ENCODE peak calls at places on chromosome 16, in four cellular contexts. M, V, E and D are unnamed samples.

GRCh38 chr16:70483426-70483825 is 29.0 kb downstream of the FCSK start:
- DNase-seq in M (no peak), V (no peak), E (no peak), D (no peak)

GRCh38 chr16:11687606-11688519 is 19.6 kb downstream of the SNN start:
- DNase-seq in M (no peak), V (no peak), E (no peak), D (no peak)

GRCh38 chr16:53234836-53235235 is 180.0 kb downstream of the CHD9 start:
- DNase-seq in M (no peak), V (no peak), E (no peak), D (no peak)

GRCh38 chr16:35752773-35753558 is 2293.6 kb downstream of the TP53TG3F start:
- DNase-seq in M (no peak), V (no peak), E (no peak), D (no peak)

GRCh38 chr16:24771132-24771778 is 41.8 kb downstream of the TNRC6A start:
- DNase-seq in M (no peak), V (no peak), E (no peak), D (no peak)

GRCh38 chr16:19135896-19136438 is 22.2 kb downstream of the ITPRIPL2 start:
- DNase-seq in M (peak), V (peak), E (no peak), D (no peak)

GRCh38 chr16:26220894-26221293 is 529.1 kb downstream of the HS3ST4 start:
- DNase-seq in M (no peak), V (no peak), E (no peak), D (no peak)

GRCh38 chr16:49931931-49932330 is 76.0 kb upstream of the ZNF423 start:
- DNase-seq in M (no peak), V (no peak), E (no peak), D (no peak)

GRCh38 chr16:11799509-11800384 is 2.7 kb upstream of the ZC3H7A start:
- DNase-seq in M (no peak), V (no peak), E (no peak), D (no peak)

GRCh38 chr16:50265260-50265659 is 1.1 kb upstream of the ADCY7 start:
- DNase-seq in M (peak), V (peak), E (no peak), D (peak)

GRCh38 chr16:89150090-89150835 is 21.3 kb upstream of the CDH15 start:
- DNase-seq in M (no peak), V (no peak), E (no peak), D (no peak)

GRCh38 chr16:80518436-80518835 is 22.4 kb upstream of the DYNLRB2 start:
- DNase-seq in M (no peak), V (no peak), E (no peak), D (no peak)

GRCh38 chr16:67594956-67595355 is 32.6 kb downstream of the CTCF start:
- DNase-seq in M (no peak), V (no peak), E (no peak), D (no peak)

GRCh38 chr16:50102046-50102756 is 36.4 kb downstream of the HEATR3 start:
- DNase-seq in M (no peak), V (no peak), E (no peak), D (no peak)

GRCh38 chr16:11580451-11581086 is 6.2 kb downstream of the LITAF start:
- DNase-seq in M (no peak), V (no peak), E (no peak), D (no peak)

GRCh38 chr16:48608452-48608851 is 1.5 kb downstream of the N4BP1 start:
- DNase-seq in M (no peak), V (no peak), E (no peak), D (no peak)

GRCh38 chr16:25478476-25478875 is 213.3 kb upstream of the HS3ST4 start:
- DNase-seq in M (no peak), V (no peak), E (no peak), D (no peak)

GRCh38 chr16:63230383-63230782 is 1194.1 kb upstream of the CDH8 start:
- DNase-seq in M (no peak), V (no peak), E (no peak), D (no peak)

GRCh38 chr16:61926766-61927165 is 109.5 kb downstream of the CDH8 start:
- DNase-seq in M (no peak), V (no peak), E (no peak), D (peak)

GRCh38 chr16:15988268-15989013 is 39.0 kb downstream of the ABCC1 start:
- DNase-seq in M (peak), V (no peak), E (no peak), D (no peak)

DNA sequence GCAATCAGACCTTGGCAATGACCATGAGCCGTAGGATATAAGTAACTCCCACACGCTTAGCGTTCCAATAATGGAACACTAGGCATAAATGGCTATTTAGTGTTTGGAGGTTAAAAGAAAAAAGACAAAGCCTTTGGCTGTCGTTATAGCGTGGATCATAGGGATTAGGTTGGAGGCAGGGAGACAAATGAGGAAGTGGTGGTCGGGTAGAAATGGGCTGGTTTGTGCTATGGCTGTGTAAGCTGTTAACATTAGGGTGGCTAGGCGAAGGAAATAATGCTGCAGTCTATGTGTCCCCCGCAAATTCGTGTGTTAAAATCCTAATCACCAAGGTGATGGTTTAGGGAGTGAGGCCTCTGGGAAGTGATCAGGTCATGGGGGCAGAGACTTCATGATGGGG is 120.4 kb upstream of the IRX6 start:
- DNase-seq in M (no peak), V (no peak), E (no peak), D (no peak)
- TF ChIP-seq PHF8 in M (no peak), V (no peak), E (no peak), D (no peak)

DNA sequence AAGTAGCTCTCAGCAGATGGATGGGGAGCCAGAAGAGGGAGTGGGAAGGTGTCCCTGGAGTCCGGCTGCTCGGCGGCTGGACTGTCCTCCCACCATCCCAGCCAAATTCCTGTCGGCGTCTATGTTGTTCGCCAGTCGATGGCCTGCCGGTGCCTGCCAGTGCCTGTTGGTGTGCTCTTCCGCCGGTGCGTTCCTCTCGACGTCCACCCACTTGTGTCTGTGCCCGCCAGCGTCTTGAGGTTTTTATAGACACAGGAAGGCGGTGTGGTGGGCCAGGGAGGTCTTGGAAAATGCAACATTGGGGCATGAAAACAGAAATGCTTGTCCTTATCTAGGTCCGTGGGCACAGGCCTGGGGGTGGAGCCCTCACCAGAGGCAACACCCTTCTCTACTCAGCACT is 167.8 kb downstream of the IRF8 start:
- DNase-seq in M (no peak), V (no peak), E (no peak), D (no peak)
- TF ChIP-seq PHF8 in M (no peak), V (no peak), E (no peak), D (no peak)

GRCh38 chr16:3171855-3172593 is 16.0 kb upstream of the OR1F1 start:
- DNase-seq in M (peak), V (peak), E (no peak), D (peak)
- TF ChIP-seq PHF8 in M (no peak), V (no peak), E (no peak), D (no peak)

DNA sequence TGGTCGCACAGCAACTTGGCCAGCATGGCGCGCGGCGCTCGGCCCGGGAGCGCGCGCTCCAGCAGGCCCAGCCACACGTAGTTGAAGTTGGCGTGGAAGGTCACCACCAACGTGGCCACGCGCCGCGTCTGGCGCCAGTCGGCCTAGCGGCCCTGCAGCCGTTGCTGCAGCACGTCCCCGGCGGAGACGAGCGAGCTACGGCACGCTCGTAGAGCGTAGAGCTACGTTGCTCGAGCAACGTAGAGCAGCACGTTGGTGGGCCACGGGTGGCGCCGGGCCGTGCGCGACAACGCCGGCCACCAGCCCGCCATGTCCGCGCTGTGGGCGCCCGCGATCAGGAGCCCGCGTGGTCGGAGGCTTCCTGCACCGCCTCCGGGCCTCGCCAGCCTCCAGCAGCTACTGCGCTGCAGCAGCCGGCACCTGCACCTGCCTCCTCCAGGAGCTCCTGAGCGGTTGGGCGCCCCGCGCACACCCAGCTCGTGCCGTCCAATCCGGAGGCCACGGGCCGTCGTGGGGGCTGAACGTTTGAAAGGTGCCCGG is 13.4 kb upstream of the SULT1A1 start:
- DNase-seq in M (no peak), V (peak), E (no peak), D (no peak)
- TF ChIP-seq PHF8 in M (no peak), V (no peak), E (no peak), D (no peak)

GRCh38 chr16:57803413-57803990 is 1.2 kb upstream of the KIFC3 start:
- DNase-seq in M (peak), V (no peak), E (no peak), D (no peak)
- TF ChIP-seq PHF8 in M (no peak), V (no peak), E (no peak), D (no peak)

GRCh38 chr16:4053663-4054479 is 62.4 kb downstream of the ADCY9 start:
- DNase-seq in M (no peak), V (peak), E (no peak), D (no peak)

GRCh38 chr16:4051591-4051990 is 64.7 kb downstream of the ADCY9 start:
- DNase-seq in M (no peak), V (no peak), E (no peak), D (no peak)

GRCh38 chr16:4055748-4056147 is 60.5 kb downstream of the ADCY9 start:
- DNase-seq in M (no peak), V (no peak), E (no peak), D (no peak)

GRCh38 chr16:4052096-4052495 is 64.1 kb downstream of the ADCY9 start:
- DNase-seq in M (no peak), V (no peak), E (no peak), D (no peak)

DNA sequence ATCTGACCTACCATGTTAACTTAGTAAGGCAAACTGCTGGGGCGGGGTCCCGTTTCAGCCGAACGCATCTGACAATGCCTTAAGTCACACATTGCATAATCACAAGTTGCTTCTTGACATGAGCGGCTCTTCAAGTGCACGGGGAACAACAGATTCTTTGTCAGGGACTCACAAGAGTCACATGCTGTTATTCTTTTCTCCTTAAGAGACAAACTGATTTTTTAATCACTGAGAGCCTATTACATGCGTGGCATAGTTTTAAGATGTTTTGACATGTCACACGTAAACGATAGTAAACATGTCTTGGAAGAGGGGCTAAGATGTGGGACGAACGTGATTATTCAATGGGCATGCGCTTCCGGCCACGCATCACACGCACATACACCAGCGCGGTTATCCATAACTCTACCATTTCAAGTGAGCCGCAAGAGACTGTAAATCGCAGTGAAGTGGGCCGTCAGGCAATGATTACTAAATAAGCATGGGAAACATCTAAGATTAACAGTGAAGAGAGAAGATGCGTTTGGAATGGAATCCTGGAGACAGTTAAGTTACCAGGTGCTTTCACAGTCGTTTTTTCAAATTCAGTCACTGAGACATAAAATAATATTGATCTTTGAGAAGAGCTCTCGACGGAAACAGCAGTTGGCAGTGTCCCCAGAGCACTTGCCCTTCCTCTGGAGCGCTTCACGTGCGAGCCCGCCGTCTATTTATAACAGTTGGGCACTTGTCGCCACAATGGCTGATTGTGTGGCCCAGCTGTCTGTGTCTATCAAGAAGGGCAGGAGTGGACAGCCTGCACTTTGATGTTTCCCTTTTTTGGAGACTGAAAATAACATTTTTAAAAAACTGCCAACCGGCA is 63.2 kb downstream of the ADCY9 start:
- DNase-seq in M (no peak), V (no peak), E (no peak), D (no peak)
- TF ChIP-seq PHF8 in M (no peak), V (no peak), E (no peak), D (no peak)

DNA sequence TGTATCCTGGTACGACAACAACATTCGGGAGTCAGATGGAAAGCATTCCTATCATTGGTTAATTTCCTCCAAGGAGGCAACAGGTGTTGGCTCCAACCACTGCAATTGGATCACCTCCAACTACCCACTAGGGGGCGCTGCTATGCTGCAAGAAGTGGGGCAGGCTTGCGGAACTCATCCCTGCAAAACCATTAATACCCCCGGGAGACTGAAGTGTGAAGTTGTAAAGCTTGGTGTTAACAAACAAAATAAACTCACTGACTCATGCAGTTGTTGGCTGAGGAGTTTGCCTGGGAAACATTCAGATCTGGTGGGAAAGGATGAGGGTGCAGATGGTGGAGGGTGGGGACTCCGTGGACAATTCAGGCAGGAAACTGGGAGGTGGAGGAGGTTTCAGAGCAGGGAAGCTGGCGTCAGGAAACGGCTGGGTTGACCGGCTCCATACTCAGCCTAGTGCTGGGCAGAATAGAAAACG is 84.9 kb downstream of the HS3ST2 start:
- DNase-seq in M (peak), V (peak), E (peak), D (peak)
- TF ChIP-seq PHF8 in M (no peak), V (no peak), E (no peak), D (no peak)

GRCh38 chr16:81712681-81713080 is 66.4 kb upstream of the PLCG2 start:
- DNase-seq in M (no peak), V (peak), E (no peak), D (no peak)

GRCh38 chr16:81713295-81713772 is 65.8 kb upstream of the PLCG2 start:
- DNase-seq in M (no peak), V (peak), E (no peak), D (no peak)

GRCh38 chr16:81710596-81710995 is 68.5 kb upstream of the PLCG2 start:
- DNase-seq in M (no peak), V (peak), E (no peak), D (no peak)

GRCh38 chr16:81713796-81714195 is 65.3 kb upstream of the PLCG2 start:
- DNase-seq in M (no peak), V (no peak), E (no peak), D (no peak)

DNA sequence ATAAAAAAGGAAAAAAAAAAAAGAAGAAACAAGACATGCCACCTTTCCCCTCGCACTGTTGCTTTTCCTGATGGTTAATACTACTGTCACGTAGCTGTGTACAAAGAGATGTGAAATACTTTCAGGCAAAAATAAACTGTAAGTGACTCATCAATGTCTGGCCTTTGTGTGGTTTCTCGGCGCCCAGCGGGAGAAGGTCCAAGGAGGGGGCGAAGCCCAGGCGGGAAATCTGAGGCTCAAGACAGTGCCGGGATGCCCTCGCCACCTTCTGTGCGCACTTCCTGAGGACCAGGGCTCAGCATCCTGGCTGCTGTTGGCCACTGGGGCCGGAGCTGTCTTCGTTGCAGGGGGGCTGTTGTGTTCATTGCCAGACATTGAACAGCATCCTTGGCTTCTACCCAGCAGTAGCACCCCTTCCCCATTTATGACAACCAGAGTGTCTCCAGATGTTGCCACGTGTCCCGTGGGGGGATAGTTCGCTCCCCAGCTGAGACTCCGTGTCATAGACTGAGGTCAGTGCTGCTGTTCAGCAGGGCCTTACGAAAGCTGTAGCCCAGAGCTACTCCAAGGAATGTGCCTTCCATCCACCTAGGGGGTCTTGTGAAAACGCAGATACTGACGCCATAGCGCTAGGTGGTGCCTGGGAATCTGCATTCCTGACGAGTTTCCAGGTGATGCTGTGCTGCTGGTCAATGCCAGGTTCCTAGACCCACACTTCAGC is 67.3 kb upstream of the PLCG2 start:
- DNase-seq in M (peak), V (peak), E (no peak), D (no peak)
- TF ChIP-seq PHF8 in M (no peak), V (no peak), E (no peak), D (no peak)

GRCh38 chr16:4345439-4346204 is 5.5 kb downstream of the PAM16 start:
- DNase-seq in M (no peak), V (no peak), E (no peak), D (peak)

GRCh38 chr16:4342866-4343744 is 8.0 kb downstream of the PAM16 start:
- DNase-seq in M (no peak), V (no peak), E (no peak), D (no peak)

GRCh38 chr16:4346205-4346781 is 4.8 kb downstream of the PAM16 start:
- DNase-seq in M (no peak), V (no peak), E (no peak), D (peak)

GRCh38 chr16:4347010-4347409 is 4.1 kb downstream of the PAM16 start:
- DNase-seq in M (no peak), V (no peak), E (no peak), D (peak)

DNA sequence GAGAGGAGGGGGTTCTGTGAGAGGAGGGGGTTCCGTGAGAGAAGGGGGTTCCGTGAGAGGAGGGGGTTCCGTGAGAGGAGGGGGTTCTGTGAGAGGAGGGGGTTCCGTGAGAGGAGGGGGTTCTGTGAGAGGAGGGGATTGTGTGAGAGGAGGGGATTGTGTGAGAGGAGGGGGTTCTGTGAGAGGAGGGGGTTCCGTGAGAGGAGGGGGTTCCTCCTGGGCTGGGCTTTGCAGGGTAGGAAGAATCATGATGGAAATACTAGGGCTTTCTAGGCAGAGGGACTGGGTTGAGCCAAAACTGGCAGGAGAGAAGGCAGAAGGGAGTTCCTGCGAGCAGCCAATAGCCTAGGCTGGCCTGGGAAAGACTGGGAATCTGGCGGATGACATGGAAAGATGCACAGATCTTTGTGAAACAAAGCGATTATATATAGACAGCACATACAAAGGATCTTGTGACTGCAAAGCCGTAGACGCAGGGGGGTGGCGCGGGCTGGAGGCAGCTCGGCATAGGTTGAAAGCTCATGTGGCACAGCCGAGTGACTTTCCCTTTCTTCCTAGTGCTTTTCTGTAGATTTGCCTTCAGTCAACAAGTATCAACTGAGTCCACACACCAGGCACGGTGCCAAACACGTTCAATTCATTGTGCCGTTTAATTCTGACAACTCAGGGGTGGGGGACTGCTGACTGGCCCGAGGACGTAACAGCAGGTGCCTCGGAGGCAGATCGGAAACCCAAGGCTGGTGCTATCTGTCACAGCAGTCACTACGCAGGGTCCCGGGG is 6.3 kb downstream of the PAM16 start:
- DNase-seq in M (peak), V (peak), E (no peak), D (peak)
- TF ChIP-seq PHF8 in M (no peak), V (no peak), E (no peak), D (no peak)